ENCODE peak calls at places on chromosome 5, in eight cellular contexts. X is AG09309, K is HFF-Myc, I is mucosa of descending colon, Y is uterus, G is tibial artery, D is cardiac fibroblast, W is neural progenitor cell. U is an unnamed sample.

GRCh38 chr5:173771058-173771742 is 116.9 kb upstream of the CPEB4 start:
- DNase-seq in X (no peak), K (no peak), I (peak), Y (no peak), G (no peak), D (no peak), W (peak), U (peak)

GRCh38 chr5:168159425-168159824 is 132.0 kb upstream of the WWC1 start:
- DNase-seq in X (no peak), K (no peak), I (peak), Y (no peak), G (peak), D (no peak), W (peak), U (no peak)

GRCh38 chr5:114999176-114999575 is 170.5 kb downstream of the TRIM36 start:
- DNase-seq in X (no peak), K (no peak), I (no peak), Y (no peak), G (no peak), D (no peak), W (no peak), U (no peak)

GRCh38 chr5:173554038-173554955 is 62.2 kb downstream of the BOD1 start:
- DNase-seq in X (no peak), K (no peak), I (no peak), Y (no peak), G (no peak), D (peak), W (no peak), U (no peak)

GRCh38 chr5:168163966-168164365 is 127.5 kb upstream of the WWC1 start:
- DNase-seq in X (no peak), K (no peak), I (peak), Y (no peak), G (no peak), D (no peak), W (no peak), U (no peak)

GRCh38 chr5:149358818-149359217 is 972 bp downstream of the PCYOX1L start:
- DNase-seq in X (no peak), K (no peak), I (no peak), Y (no peak), G (no peak), D (no peak), W (no peak), U (no peak)

GRCh38 chr5:79831381-79831780 is 141.7 kb downstream of the CMYA5 start:
- DNase-seq in X (no peak), K (no peak), I (no peak), Y (no peak), G (no peak), D (no peak), W (no peak), U (no peak)

GRCh38 chr5:142618125-142618524 is 67.8 kb downstream of the FGF1 start:
- DNase-seq in X (no peak), K (peak), I (no peak), Y (no peak), G (no peak), D (peak), W (no peak), U (no peak)

GRCh38 chr5:162703914-162704313 is 636.3 kb downstream of the GABRG2 start:
- DNase-seq in X (no peak), K (no peak), I (peak), Y (no peak), G (no peak), D (no peak), W (peak), U (no peak)

GRCh38 chr5:121500262-121500792 is 351.4 kb upstream of the FTMT start:
- DNase-seq in X (no peak), K (no peak), I (no peak), Y (no peak), G (no peak), D (no peak), W (no peak), U (no peak)

GRCh38 chr5:98755406-98755805 is 18.1 kb upstream of the RGMB start:
- DNase-seq in X (no peak), K (no peak), I (no peak), Y (no peak), G (no peak), D (no peak), W (no peak), U (no peak)

GRCh38 chr5:9445989-9446388 is 99.9 kb downstream of the SEMA5A start:
- DNase-seq in X (no peak), K (no peak), I (no peak), Y (no peak), G (no peak), D (peak), W (no peak), U (no peak)

GRCh38 chr5:10975915-10976314 is 214.9 kb upstream of the DAP start:
- DNase-seq in X (no peak), K (no peak), I (no peak), Y (no peak), G (no peak), D (no peak), W (no peak), U (no peak)

GRCh38 chr5:180618830-180619562 is 27.7 kb upstream of the SCGB3A1 start:
- DNase-seq in X (no peak), K (no peak), I (no peak), Y (no peak), G (no peak), D (peak), W (peak), U (peak)

GRCh38 chr5:158484968-158485367 is 614.7 kb downstream of the EBF1 start:
- DNase-seq in X (no peak), K (no peak), I (no peak), Y (peak), G (peak), D (no peak), W (no peak), U (no peak)

GRCh38 chr5:57441557-57441956 is 41.1 kb downstream of the ACTBL2 start:
- DNase-seq in X (peak), K (peak), I (no peak), Y (no peak), G (no peak), D (peak), W (no peak), U (no peak)

GRCh38 chr5:73378070-73378469 is 70.5 kb downstream of the FOXD1 start:
- DNase-seq in X (no peak), K (no peak), I (no peak), Y (no peak), G (no peak), D (no peak), W (no peak), U (no peak)

GRCh38 chr5:42949348-42950090 is 90.6 kb downstream of the ANXA2R start:
- DNase-seq in X (peak), K (peak), I (peak), Y (peak), G (peak), D (peak), W (no peak), U (no peak)

GRCh38 chr5:1300581-1301083 is 5.8 kb upstream of the TERT start:
- DNase-seq in X (no peak), K (no peak), I (no peak), Y (peak), G (no peak), D (no peak), W (no peak), U (no peak)

GRCh38 chr5:10018211-10018610 is 231.5 kb downstream of the ATPSCKMT start:
- DNase-seq in X (no peak), K (no peak), I (no peak), Y (no peak), G (no peak), D (peak), W (no peak), U (no peak)

GRCh38 chr5:132086277-132086794 is 12.7 kb downstream of the CSF2 start:
- DNase-seq in X (peak), K (peak), I (peak), Y (no peak), G (peak), D (peak), W (no peak), U (no peak)

GRCh38 chr5:140575309-140575708 is 10.7 kb downstream of the SLC35A4 start:
- DNase-seq in X (no peak), K (no peak), I (peak), Y (no peak), G (peak), D (peak), W (no peak), U (no peak)

GRCh38 chr5:94705427-94705826 is 87.0 kb downstream of the SLF1 start:
- DNase-seq in X (no peak), K (no peak), I (no peak), Y (no peak), G (no peak), D (no peak), W (no peak), U (no peak)

GRCh38 chr5:159522841-159523240 is 192.6 kb upstream of the IL12B start:
- DNase-seq in X (no peak), K (no peak), I (no peak), Y (no peak), G (no peak), D (no peak), W (no peak), U (no peak)

GRCh38 chr5:64682608-64683007 is 7.7 kb upstream of the SHISAL2B start:
- DNase-seq in X (no peak), K (no peak), I (no peak), Y (no peak), G (no peak), D (no peak), W (no peak), U (no peak)
- TF ChIP-seq CTCF in X (no peak), K (no peak), I (no peak), Y (no peak), G (no peak), D (no peak), W (peak), U (no peak)

DNA sequence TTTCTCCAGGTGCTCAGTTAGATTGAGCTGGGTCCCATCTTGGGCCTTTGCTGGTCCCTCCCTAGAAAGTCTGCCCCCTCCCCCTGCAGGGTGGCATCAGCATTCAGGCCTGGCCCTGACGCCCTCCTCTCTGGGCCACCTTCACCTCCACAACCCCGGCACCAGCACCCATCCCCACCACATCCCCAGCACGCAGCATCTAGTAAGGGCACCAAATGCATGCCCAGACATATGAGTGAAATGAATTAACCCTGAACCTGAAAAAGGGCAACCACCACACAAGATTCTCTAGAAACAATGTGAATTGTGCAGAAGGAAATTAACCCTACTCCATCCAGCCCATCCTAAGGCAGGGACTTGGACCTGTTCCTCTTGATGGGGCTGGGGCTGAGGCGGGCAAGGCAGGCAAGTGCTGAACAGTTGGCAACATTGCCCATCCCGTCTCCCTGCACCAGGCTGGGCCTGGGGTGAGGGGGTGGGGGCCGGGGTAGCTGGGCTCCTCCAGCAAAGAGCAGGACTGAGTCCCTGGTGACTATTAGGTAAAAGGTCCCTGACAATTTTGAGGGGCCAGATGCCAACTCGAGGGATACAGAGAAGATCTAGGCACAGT is 125.9 kb downstream of the KCNIP1 start:
- DNase-seq in X (no peak), K (no peak), I (no peak), Y (no peak), G (no peak), D (no peak), W (no peak), U (no peak)
- TF ChIP-seq CTCF in X (no peak), K (no peak), I (no peak), Y (no peak), G (no peak), D (no peak), W (no peak), U (no peak)

GRCh38 chr5:179267071-179267670 is 78.1 kb downstream of the ADAMTS2 start:
- DNase-seq in X (no peak), K (no peak), I (no peak), Y (peak), G (peak), D (no peak), W (peak), U (peak)
- TF ChIP-seq CTCF in X (peak), K (no peak), I (no peak), Y (no peak), G (no peak), D (no peak), W (peak), U (no peak)

GRCh38 chr5:75168026-75168750 is 68.5 kb downstream of the ANKRD31 start:
- DNase-seq in X (no peak), K (no peak), I (no peak), Y (no peak), G (no peak), D (no peak), W (no peak), U (no peak)

GRCh38 chr5:75167345-75167744 is 69.3 kb downstream of the ANKRD31 start:
- DNase-seq in X (no peak), K (no peak), I (no peak), Y (no peak), G (no peak), D (no peak), W (peak), U (no peak)
- TF ChIP-seq CTCF in X (peak), K (peak), I (no peak), Y (no peak), G (no peak), D (peak), W (peak), U (peak)